ENCODE peak calls at places on chromosomes 16 and 17, in nine cellular contexts. R is mesendoderm, V is SK-N-DZ, H is stromal cell of bone marrow, T is GM12865, X is C1 segment of cervical spinal cord, Q is upper lobe of right lung, C is LNCaP clone FGC, W is HEK293T. S is an unnamed sample.

GRCh38 chr16:23504076-23504452 is 6.2 kb downstream of the GGA2 start:
- DNase-seq in R (no peak), V (no peak), H (peak), T (peak), X (no peak), Q (no peak), C (peak), W (no peak), S (no peak)

GRCh38 chr17:14019186-14019956 is 49.9 kb upstream of the COX10 start:
- DNase-seq in R (no peak), V (no peak), H (peak), T (no peak), X (no peak), Q (no peak), C (peak), W (no peak), S (no peak)

GRCh38 chr17:55743103-55743679 is 7.7 kb upstream of the PCTP start:
- DNase-seq in R (no peak), V (no peak), H (no peak), T (peak), X (no peak), Q (no peak), C (peak), W (no peak), S (no peak)

GRCh38 chr16:12323007-12323699 is 346.6 kb downstream of the SNX29 start:
- DNase-seq in R (no peak), V (no peak), H (no peak), T (peak), X (no peak), Q (no peak), C (no peak), W (no peak), S (no peak)

GRCh38 chr17:64531955-64532371 is 25.2 kb downstream of the CEP95 start:
- DNase-seq in R (no peak), V (no peak), H (peak), T (no peak), X (no peak), Q (no peak), C (no peak), W (no peak), S (peak)

GRCh38 chr17:9371019-9371418 is 204.6 kb downstream of the STX8 start:
- DNase-seq in R (no peak), V (no peak), H (peak), T (peak), X (no peak), Q (no peak), C (no peak), W (no peak), S (no peak)

GRCh38 chr17:8153550-8153956 is 1.3 kb upstream of the PER1 start:
- DNase-seq in R (peak), V (peak), H (peak), T (no peak), X (no peak), Q (peak), C (no peak), W (no peak), S (peak)

GRCh38 chr17:3740611-3741073 is 16.9 kb downstream of the HASPIN start:
- DNase-seq in R (peak), V (peak), H (no peak), T (peak), X (no peak), Q (no peak), C (no peak), W (no peak), S (no peak)

GRCh38 chr16:55773859-55774549 is 58.9 kb downstream of the CES1 start:
- DNase-seq in R (no peak), V (no peak), H (no peak), T (no peak), X (no peak), Q (no peak), C (no peak), W (no peak), S (no peak)

GRCh38 chr17:75842411-75842810 is 1.8 kb downstream of the UNC13D start:
- DNase-seq in R (no peak), V (no peak), H (no peak), T (no peak), X (no peak), Q (no peak), C (no peak), W (no peak), S (no peak)

GRCh38 chr17:36861531-36861930 is 75.7 kb upstream of the LHX1 start:
- DNase-seq in R (no peak), V (no peak), H (no peak), T (no peak), X (no peak), Q (no peak), C (no peak), W (no peak), S (no peak)

GRCh38 chr17:17849147-17849820 is 12.5 kb upstream of the SREBF1 start:
- DNase-seq in R (no peak), V (no peak), H (peak), T (peak), X (no peak), Q (peak), C (no peak), W (peak), S (peak)

GRCh38 chr16:12612598-12613101 is 191.0 kb downstream of the CPPED1 start:
- DNase-seq in R (peak), V (no peak), H (no peak), T (no peak), X (no peak), Q (no peak), C (no peak), W (no peak), S (no peak)

GRCh38 chr17:82458885-82459424 is 414 bp downstream of the NARF start:
- DNase-seq in R (peak), V (no peak), H (no peak), T (peak), X (no peak), Q (no peak), C (no peak), W (no peak), S (no peak)